ENCODE peak calls at places on chromosomes 5 and 9, in five cellular contexts. G is ovary, H is brain microvascular endothelial cell, P is mesendoderm, Q is sigmoid colon. R is an unnamed sample.

GRCh38 chr5:174387448-174387847 is 336.9 kb upstream of the MSX2 start:
- DNase-seq in G (no peak), H (no peak), P (no peak), Q (no peak), R (no peak)

GRCh38 chr9:91181541-91181940 is 180.2 kb downstream of the AUH start:
- DNase-seq in G (no peak), H (no peak), P (no peak), Q (no peak), R (no peak)

GRCh38 chr9:91676042-91676441 is 252.4 kb upstream of the NFIL3 start:
- DNase-seq in G (no peak), H (no peak), P (no peak), Q (no peak), R (no peak)

GRCh38 chr9:6134661-6135177 is 80.9 kb upstream of the IL33 start:
- DNase-seq in G (no peak), H (no peak), P (no peak), Q (no peak), R (no peak)

GRCh38 chr5:149667084-149667826 is 62.9 kb upstream of the PPARGC1B start:
- DNase-seq in G (no peak), H (peak; percentile 42), P (peak; percentile 62), Q (no peak), R (no peak)

GRCh38 chr9:755454-756381 is 85.8 kb upstream of the DMRT1 start:
- DNase-seq in G (no peak), H (peak; percentile 86), P (peak; percentile 77), Q (peak; percentile 37), R (no peak)

GRCh38 chr5:94463739-94464138 is 154.7 kb downstream of the KIAA0825 start:
- DNase-seq in G (no peak), H (no peak), P (no peak), Q (no peak), R (no peak)

GRCh38 chr9:75101004-75101601 is 12.8 kb downstream of the OSTF1 start:
- DNase-seq in G (peak; percentile 61), H (no peak), P (no peak), Q (no peak), R (no peak)

GRCh38 chr5:45038366-45038987 is 229.7 kb downstream of the MRPS30 start:
- DNase-seq in G (no peak), H (peak; percentile 1), P (peak; percentile 65), Q (no peak), R (no peak)

GRCh38 chr9:137387034-137387890 is 35.7 kb downstream of the EXD3 start:
- DNase-seq in G (no peak), H (no peak), P (no peak), Q (no peak), R (peak; percentile 45)

GRCh38 chr9:137390553-137391410 is 32.2 kb downstream of the EXD3 start:
- DNase-seq in G (no peak), H (no peak), P (no peak), Q (no peak), R (peak; percentile 42)

GRCh38 chr9:137389428-137389746 is 33.6 kb downstream of the EXD3 start:
- DNase-seq in G (no peak), H (no peak), P (no peak), Q (no peak), R (no peak)

GRCh38 chr9:137388589-137389427 is 34.2 kb downstream of the EXD3 start:
- DNase-seq in G (no peak), H (no peak), P (no peak), Q (no peak), R (peak; percentile 49)

DNA sequence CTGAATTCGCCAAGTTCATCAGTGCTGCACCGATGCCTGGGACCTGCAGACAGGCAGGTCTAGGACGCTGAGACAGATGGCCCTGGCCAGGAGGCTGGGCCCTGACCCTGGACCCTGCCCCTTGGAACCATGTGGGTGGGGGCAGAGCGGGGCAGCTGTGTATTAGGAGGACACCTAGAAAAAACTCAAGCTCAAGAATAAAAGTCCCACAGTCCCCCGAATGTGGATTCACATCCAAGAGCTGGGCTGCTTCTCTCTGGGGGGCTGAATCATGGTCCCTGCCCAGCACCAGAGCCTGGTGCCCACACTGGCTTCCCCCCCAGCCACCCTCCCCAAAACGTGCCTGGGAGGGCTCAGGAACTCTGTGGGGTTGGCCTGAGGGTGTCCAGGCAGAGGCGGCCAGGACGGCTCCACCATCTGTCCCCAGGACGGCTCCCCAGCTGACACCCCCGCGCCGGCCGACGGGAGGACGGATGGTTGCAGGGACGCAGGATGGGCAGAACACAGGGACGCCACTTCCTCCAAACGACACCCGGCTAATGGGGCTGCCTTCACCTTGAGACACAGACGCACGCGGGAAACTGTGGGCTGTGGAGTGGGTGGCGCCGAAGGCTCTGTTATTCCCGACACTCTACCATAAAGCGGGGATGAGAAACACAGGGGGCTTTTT is 34.9 kb downstream of the EXD3 start:
- DNase-seq in G (no peak), H (no peak), P (no peak), Q (no peak), R (no peak)
- H3K27ac ChIP-seq in G (no peak overlapping the region), H (no peak overlapping the region), P (no peak overlapping the region), Q (peak overlapping the region; percentile 52), R (peak overlapping the region; percentile 61)

GRCh38 chr9:131854906-131855504 is 115.1 kb upstream of the RAPGEF1 start:
- DNase-seq in G (no peak), H (no peak), P (no peak), Q (no peak), R (no peak)
- H3K4me3 ChIP-seq in G (no peak overlapping the region), H (no peak overlapping the region), P (no peak overlapping the region), Q (no peak overlapping the region), R (no peak overlapping the region)

GRCh38 chr9:129008469-129008965 is 19.6 kb downstream of the SH3GLB2 start:
- DNase-seq in G (no peak), H (no peak), P (no peak), Q (no peak), R (no peak)

GRCh38 chr9:129007035-129007765 is 20.9 kb downstream of the SH3GLB2 start:
- DNase-seq in G (peak; percentile 74), H (no peak), P (no peak), Q (peak; percentile 77), R (peak; percentile 73)

GRCh38 chr9:129008986-129009583 is 19.0 kb downstream of the SH3GLB2 start:
- DNase-seq in G (no peak), H (no peak), P (no peak), Q (no peak), R (peak; percentile 50)

GRCh38 chr9:129006328-129007034 is 21.6 kb downstream of the SH3GLB2 start:
- DNase-seq in G (peak; percentile 74), H (peak; percentile 71), P (peak; percentile 86), Q (peak; percentile 88), R (peak; percentile 85)

GRCh38 chr9:129007766-129008468 is 20.2 kb downstream of the SH3GLB2 start:
- DNase-seq in G (no peak), H (no peak), P (no peak), Q (no peak), R (no peak)
- H3K36me3 ChIP-seq in G (no peaks in the 10 kb centered on the region), H (peaks cover 45% of the 10 kb centered on the region), P (peaks cover 18% of the 10 kb centered on the region), Q (peaks cover 54% of the 10 kb centered on the region), R (peaks cover 3% of the 10 kb centered on the region)

GRCh38 chr5:38782185-38782584 is 63.6 kb upstream of the OSMR start:
- DNase-seq in G (no peak), H (no peak), P (no peak), Q (no peak), R (no peak)
- H3K27ac ChIP-seq in G (no peak overlapping the region), H (peak overlapping the region; percentile 70), P (no peak overlapping the region), Q (peak overlapping the region; percentile 63), R (no peak overlapping the region)

GRCh38 chr9:92962846-92963245 is 15.5 kb downstream of the FGD3 start:
- DNase-seq in G (no peak), H (no peak), P (no peak), Q (no peak), R (no peak)

GRCh38 chr9:92962303-92962649 is 15.0 kb downstream of the FGD3 start:
- DNase-seq in G (no peak), H (no peak), P (no peak), Q (no peak), R (no peak)

GRCh38 chr9:92964981-92965758 is 17.8 kb downstream of the FGD3 start:
- DNase-seq in G (no peak), H (no peak), P (no peak), Q (no peak), R (no peak)

GRCh38 chr9:92964607-92964975 is 17.3 kb downstream of the FGD3 start:
- DNase-seq in G (no peak), H (no peak), P (no peak), Q (no peak), R (no peak)

DNA sequence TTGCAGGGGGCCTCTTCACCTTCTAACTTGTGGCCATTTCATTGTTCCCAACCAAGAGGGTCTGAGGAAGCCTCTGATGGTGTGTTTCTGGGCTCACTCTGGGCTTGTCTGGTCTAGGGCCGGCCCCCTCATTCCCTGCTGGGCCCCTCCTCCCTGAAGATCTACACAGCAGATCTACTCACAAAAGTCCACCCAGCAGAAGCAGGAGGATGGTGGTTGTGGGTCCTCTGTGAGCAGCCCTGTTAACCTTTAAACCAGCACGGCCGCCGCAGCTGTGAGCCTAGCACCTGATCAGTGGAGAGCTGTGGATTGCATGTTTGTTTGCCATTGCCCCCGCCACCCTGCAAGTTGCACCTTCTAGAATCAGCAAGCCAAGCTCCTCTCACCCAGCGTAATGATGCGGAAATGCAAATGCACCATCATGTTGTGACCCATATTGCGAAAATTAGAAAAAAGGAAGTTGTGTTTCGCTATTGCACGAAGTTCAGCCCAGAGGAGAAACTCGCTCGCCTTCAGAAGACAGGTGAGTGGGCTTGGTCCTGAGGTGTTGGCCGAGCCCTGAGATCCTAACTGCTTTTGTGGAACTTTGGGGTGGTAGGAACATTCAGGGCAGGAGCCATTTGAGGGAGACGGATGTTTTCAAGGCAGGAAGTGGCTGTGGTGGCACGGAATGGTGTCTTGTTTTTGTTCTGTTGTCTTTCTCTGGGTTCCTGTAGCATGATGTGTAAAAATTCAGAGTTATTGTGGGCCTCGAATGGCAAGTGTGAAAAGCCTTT is 16.7 kb downstream of the FGD3 start:
- DNase-seq in G (no peak), H (no peak), P (no peak), Q (no peak), R (no peak)
- H3K4me3 ChIP-seq in G (no peak overlapping the region), H (no peak overlapping the region), P (no peak overlapping the region), Q (peak overlapping the region; percentile 20), R (peak overlapping the region; percentile 48)

GRCh38 chr9:137814841-137815240 is 62.7 kb upstream of the CACNA1B start:
- DNase-seq in G (no peak), H (no peak), P (no peak), Q (no peak), R (no peak)

GRCh38 chr9:137812356-137813023 is 65.1 kb upstream of the CACNA1B start:
- DNase-seq in G (no peak), H (no peak), P (no peak), Q (no peak), R (no peak)

GRCh38 chr9:137813651-137814415 is 63.7 kb upstream of the CACNA1B start:
- DNase-seq in G (no peak), H (no peak), P (no peak), Q (no peak), R (no peak)

GRCh38 chr9:137814436-137814835 is 63.1 kb upstream of the CACNA1B start:
- DNase-seq in G (no peak), H (no peak), P (no peak), Q (no peak), R (no peak)

GRCh38 chr9:137813167-137813566 is 64.4 kb upstream of the CACNA1B start:
- DNase-seq in G (no peak), H (no peak), P (no peak), Q (no peak), R (no peak)
- H3K36me3 ChIP-seq in G (no peaks in the 10 kb centered on the region), H (peaks cover 41% of the 10 kb centered on the region), P (peaks cover 18% of the 10 kb centered on the region), Q (peaks cover 50% of the 10 kb centered on the region), R (peaks cover 72% of the 10 kb centered on the region)